ENCODE peak calls at places on chromosome 11, in nine cellular contexts. M, S, A, I, Q, E, V, R and W are unnamed samples.

GRCh38 chr11:43962383-43962969 is 20.0 kb downstream of the C11orf96 start:
- DNase-seq in M (no peak), S (no peak), A (no peak), I (no peak), Q (no peak), E (no peak), V (no peak), R (no peak), W (no peak)

GRCh38 chr11:69878927-69879733 is 59.9 kb upstream of the FGF3 start:
- DNase-seq in M (no peak), S (no peak), A (no peak), I (no peak), Q (no peak), E (no peak), V (no peak), R (no peak), W (peak)

GRCh38 chr11:15609445-15609844 is 494.7 kb downstream of the INSC start:
- DNase-seq in M (no peak), S (no peak), A (no peak), I (no peak), Q (no peak), E (no peak), V (no peak), R (no peak), W (no peak)

GRCh38 chr11:106012744-106013143 is 9.3 kb downstream of the MSANTD4 start:
- DNase-seq in M (no peak), S (no peak), A (no peak), I (no peak), Q (no peak), E (peak), V (no peak), R (no peak), W (no peak)

GRCh38 chr11:69113646-69114340 is 41.9 kb upstream of the SMIM38 start:
- DNase-seq in M (no peak), S (no peak), A (no peak), I (no peak), Q (no peak), E (no peak), V (no peak), R (no peak), W (no peak)

GRCh38 chr11:71086687-71087258 is 165.6 kb downstream of the SHANK2 start:
- DNase-seq in M (peak), S (no peak), A (no peak), I (no peak), Q (no peak), E (no peak), V (no peak), R (no peak), W (no peak)

GRCh38 chr11:65425971-65426838 is 3.6 kb downstream of the NEAT1 start:
- DNase-seq in M (peak), S (peak), A (no peak), I (no peak), Q (no peak), E (peak), V (no peak), R (peak), W (no peak)

GRCh38 chr11:75262436-75262835 is 21.9 kb downstream of the TPBGL start:
- DNase-seq in M (no peak), S (no peak), A (no peak), I (no peak), Q (no peak), E (no peak), V (no peak), R (no peak), W (peak)

GRCh38 chr11:93189462-93189861 is 8.3 kb downstream of the SLC36A4 start:
- DNase-seq in M (no peak), S (no peak), A (no peak), I (no peak), Q (no peak), E (no peak), V (no peak), R (no peak), W (no peak)

GRCh38 chr11:40276960-40277359 is 1182.5 kb downstream of the LRRC4C start:
- DNase-seq in M (no peak), S (no peak), A (no peak), I (no peak), Q (no peak), E (no peak), V (no peak), R (no peak), W (no peak)

GRCh38 chr11:113873241-113873626 is 2.1 kb downstream of the USP28 start:
- DNase-seq in M (no peak), S (no peak), A (no peak), I (no peak), Q (no peak), E (no peak), V (no peak), R (no peak), W (no peak)